ENCODE peak calls at places on chromosomes 4 and X, in eight cellular contexts. W is NCI-H2029 treated with DMSO at 0.1 percent for 48 hours; B is CD4-positive, alpha-beta memory T cell; H is stimulated activated CD4-positive, alpha-beta T cell treated with anti-CD3 and anti-CD28 coated beads, Interleukin-12 subunit alpha, Interleukin-12 subunit beta, amount 100 ng/mL, for 4 hours; P is effector memory CD4-positive, alpha-beta T cell; X is NCI-H446; J is stomach; L is activated effector memory CD4-positive, alpha-beta T cell treated with Interleukin-2 at 50 U/mL for 16 hours. Y is an unnamed sample.

GRCh38 chrX:45743081-45743533 is 542.4 kb upstream of the DIPK2B start:
- DNase-seq in B (no peak), W (no peak), L (no peak), P (no peak), X (no peak), H (peak), J (no peak), Y (no peak)

GRCh38 chr4:135532132-135532531 is 1330.5 kb upstream of the PABPC4L start:
- DNase-seq in J (no peak), X (no peak), B (no peak), H (no peak), W (no peak), P (no peak), L (no peak), Y (no peak)

GRCh38 chr4:151407466-151408379 is 1.3 kb upstream of the FHIP1A start:
- DNase-seq in H (no peak), X (no peak), L (no peak), W (no peak), J (peak), P (peak), B (peak), Y (no peak)

GRCh38 chr4:108889696-108890475 is 127.0 kb upstream of the ETNPPL start:
- DNase-seq in L (no peak), X (no peak), J (no peak), P (no peak), H (no peak), B (no peak), W (no peak), Y (no peak)

GRCh38 chr4:79164961-79165610 is 160.8 kb downstream of the NAA11 start:
- DNase-seq in P (no peak), X (peak), H (no peak), J (no peak), L (no peak), B (no peak), W (no peak), Y (no peak)

GRCh38 chr4:16133406-16133805 is 49.6 kb upstream of the PROM1 start:
- DNase-seq in W (no peak), J (no peak), L (no peak), B (no peak), P (no peak), X (no peak), H (no peak), Y (no peak)

GRCh38 chrX:19747672-19748610 is 139.5 kb downstream of the SH3KBP1 start:
- DNase-seq in H (peak), X (no peak), P (peak), J (no peak), B (peak), L (peak), W (no peak), Y (no peak)

GRCh38 chr4:139761461-139761860 is 95.8 kb downstream of the MGST2 start:
- DNase-seq in P (no peak), B (no peak), L (no peak), J (no peak), W (no peak), H (no peak), X (no peak), Y (no peak)

GRCh38 chrX:150086371-150086770 is 148.1 kb upstream of the EOLA2 start:
- DNase-seq in P (no peak), L (no peak), W (no peak), X (no peak), J (no peak), H (no peak), B (no peak), Y (no peak)